ENCODE peak calls at places on chromosomes 7 and 10, in nine cellular contexts. One of them, this sample, is unnamed.

GRCh38 chr10:51462076-51462779 is 237.2 kb downstream of the CSTF2T start:
- DNase-seq in naive thymus-derived CD8-positive, alpha-beta T cell: no peak
- DNase-seq in stimulated activated CD4-positive, alpha-beta T cell treated with anti-CD3 and anti-CD28 coated beads, Interleukin-12 subunit alpha, Interleukin-12 subunit beta, amount 100 ng/mL, for 4 hours: no peak
- DNase-seq in stimulated activated naive CD8-positive, alpha-beta T cell treated with anti-CD3 and anti-CD28 coated beads, Interleukin-15, amount 100 ng/mL, for 72 hours: no peak
- DNase-seq in GM12892: no peak
- DNase-seq in KBM-7: no peak
- DNase-seq in activated CD4-positive, CD25-positive, alpha-beta regulatory T cell: no peak
- DNase-seq in NCI-H748 treated with DMSO at 0.1 percent for 48 hours: no peak
- DNase-seq in activated gamma-delta T cell: no peak
- DNase-seq in this sample: no peak

GRCh38 chr7:77727936-77728701 is 31.9 kb downstream of the RSBN1L start:
- DNase-seq in activated gamma-delta T cell: no peak
- DNase-seq in stimulated activated CD4-positive, alpha-beta T cell treated with anti-CD3 and anti-CD28 coated beads, Interleukin-12 subunit alpha, Interleukin-12 subunit beta, amount 100 ng/mL, for 4 hours: no peak
- DNase-seq in activated CD4-positive, CD25-positive, alpha-beta regulatory T cell: no peak
- DNase-seq in naive thymus-derived CD8-positive, alpha-beta T cell: peak; percentile 2
- DNase-seq in NCI-H748 treated with DMSO at 0.1 percent for 48 hours: peak; percentile 90
- DNase-seq in KBM-7: peak; percentile 9
- DNase-seq in GM12892: no peak
- DNase-seq in stimulated activated naive CD8-positive, alpha-beta T cell treated with anti-CD3 and anti-CD28 coated beads, Interleukin-15, amount 100 ng/mL, for 72 hours: no peak
- DNase-seq in this sample: peak; percentile 19

GRCh38 chr7:129707910-129708490 is 96.5 kb downstream of the NRF1 start:
- DNase-seq in stimulated activated naive CD8-positive, alpha-beta T cell treated with anti-CD3 and anti-CD28 coated beads, Interleukin-15, amount 100 ng/mL, for 72 hours: no peak
- DNase-seq in naive thymus-derived CD8-positive, alpha-beta T cell: no peak
- DNase-seq in KBM-7: peak; percentile 6
- DNase-seq in activated CD4-positive, CD25-positive, alpha-beta regulatory T cell: no peak
- DNase-seq in stimulated activated CD4-positive, alpha-beta T cell treated with anti-CD3 and anti-CD28 coated beads, Interleukin-12 subunit alpha, Interleukin-12 subunit beta, amount 100 ng/mL, for 4 hours: no peak
- DNase-seq in NCI-H748 treated with DMSO at 0.1 percent for 48 hours: no peak
- DNase-seq in activated gamma-delta T cell: no peak
- DNase-seq in GM12892: no peak
- DNase-seq in this sample: no peak

GRCh38 chr10:50508315-50509051 is 115.3 kb downstream of the SGMS1 start:
- DNase-seq in GM12892: peak; percentile 25
- DNase-seq in stimulated activated CD4-positive, alpha-beta T cell treated with anti-CD3 and anti-CD28 coated beads, Interleukin-12 subunit alpha, Interleukin-12 subunit beta, amount 100 ng/mL, for 4 hours: no peak
- DNase-seq in stimulated activated naive CD8-positive, alpha-beta T cell treated with anti-CD3 and anti-CD28 coated beads, Interleukin-15, amount 100 ng/mL, for 72 hours: peak; percentile 60
- DNase-seq in NCI-H748 treated with DMSO at 0.1 percent for 48 hours: no peak
- DNase-seq in KBM-7: no peak
- DNase-seq in activated gamma-delta T cell: no peak
- DNase-seq in naive thymus-derived CD8-positive, alpha-beta T cell: no peak
- DNase-seq in activated CD4-positive, CD25-positive, alpha-beta regulatory T cell: peak; percentile 18
- DNase-seq in this sample: no peak

GRCh38 chr7:122380993-122381392 is 76.4 kb upstream of the FEZF1 start:
- DNase-seq in stimulated activated naive CD8-positive, alpha-beta T cell treated with anti-CD3 and anti-CD28 coated beads, Interleukin-15, amount 100 ng/mL, for 72 hours: no peak
- DNase-seq in GM12892: no peak
- DNase-seq in activated CD4-positive, CD25-positive, alpha-beta regulatory T cell: no peak
- DNase-seq in activated gamma-delta T cell: no peak
- DNase-seq in NCI-H748 treated with DMSO at 0.1 percent for 48 hours: no peak
- DNase-seq in KBM-7: no peak
- DNase-seq in naive thymus-derived CD8-positive, alpha-beta T cell: no peak
- DNase-seq in stimulated activated CD4-positive, alpha-beta T cell treated with anti-CD3 and anti-CD28 coated beads, Interleukin-12 subunit alpha, Interleukin-12 subunit beta, amount 100 ng/mL, for 4 hours: no peak
- DNase-seq in this sample: no peak

GRCh38 chr7:88480901-88481300 is 174.2 kb upstream of the STEAP4 start:
- DNase-seq in GM12892: no peak
- DNase-seq in NCI-H748 treated with DMSO at 0.1 percent for 48 hours: no peak
- DNase-seq in activated CD4-positive, CD25-positive, alpha-beta regulatory T cell: no peak
- DNase-seq in activated gamma-delta T cell: no peak
- DNase-seq in naive thymus-derived CD8-positive, alpha-beta T cell: no peak
- DNase-seq in KBM-7: no peak
- DNase-seq in stimulated activated CD4-positive, alpha-beta T cell treated with anti-CD3 and anti-CD28 coated beads, Interleukin-12 subunit alpha, Interleukin-12 subunit beta, amount 100 ng/mL, for 4 hours: no peak
- DNase-seq in stimulated activated naive CD8-positive, alpha-beta T cell treated with anti-CD3 and anti-CD28 coated beads, Interleukin-15, amount 100 ng/mL, for 72 hours: no peak
- DNase-seq in this sample: no peak

GRCh38 chr10:69569144-69569934 is 3.9 kb downstream of the NEUROG3 start:
- DNase-seq in naive thymus-derived CD8-positive, alpha-beta T cell: no peak
- DNase-seq in activated gamma-delta T cell: no peak
- DNase-seq in stimulated activated CD4-positive, alpha-beta T cell treated with anti-CD3 and anti-CD28 coated beads, Interleukin-12 subunit alpha, Interleukin-12 subunit beta, amount 100 ng/mL, for 4 hours: no peak
- DNase-seq in NCI-H748 treated with DMSO at 0.1 percent for 48 hours: no peak
- DNase-seq in activated CD4-positive, CD25-positive, alpha-beta regulatory T cell: no peak
- DNase-seq in KBM-7: no peak
- DNase-seq in stimulated activated naive CD8-positive, alpha-beta T cell treated with anti-CD3 and anti-CD28 coated beads, Interleukin-15, amount 100 ng/mL, for 72 hours: no peak
- DNase-seq in GM12892: no peak
- DNase-seq in this sample: no peak

GRCh38 chr7:84002348-84002747 is 192.2 kb downstream of the SEMA3A start:
- DNase-seq in GM12892: no peak
- DNase-seq in stimulated activated naive CD8-positive, alpha-beta T cell treated with anti-CD3 and anti-CD28 coated beads, Interleukin-15, amount 100 ng/mL, for 72 hours: no peak
- DNase-seq in activated gamma-delta T cell: no peak
- DNase-seq in activated CD4-positive, CD25-positive, alpha-beta regulatory T cell: no peak
- DNase-seq in NCI-H748 treated with DMSO at 0.1 percent for 48 hours: no peak
- DNase-seq in naive thymus-derived CD8-positive, alpha-beta T cell: no peak
- DNase-seq in KBM-7: no peak
- DNase-seq in stimulated activated CD4-positive, alpha-beta T cell treated with anti-CD3 and anti-CD28 coated beads, Interleukin-12 subunit alpha, Interleukin-12 subunit beta, amount 100 ng/mL, for 4 hours: no peak
- DNase-seq in this sample: no peak

GRCh38 chr10:71015674-71016073 is 127.3 kb upstream of the PCBD1 start:
- DNase-seq in KBM-7: no peak
- DNase-seq in GM12892: no peak
- DNase-seq in stimulated activated naive CD8-positive, alpha-beta T cell treated with anti-CD3 and anti-CD28 coated beads, Interleukin-15, amount 100 ng/mL, for 72 hours: no peak
- DNase-seq in activated CD4-positive, CD25-positive, alpha-beta regulatory T cell: no peak
- DNase-seq in stimulated activated CD4-positive, alpha-beta T cell treated with anti-CD3 and anti-CD28 coated beads, Interleukin-12 subunit alpha, Interleukin-12 subunit beta, amount 100 ng/mL, for 4 hours: no peak
- DNase-seq in naive thymus-derived CD8-positive, alpha-beta T cell: no peak
- DNase-seq in activated gamma-delta T cell: no peak
- DNase-seq in NCI-H748 treated with DMSO at 0.1 percent for 48 hours: no peak
- DNase-seq in this sample: no peak

GRCh38 chr7:158449942-158450341 is 137.7 kb downstream of the PTPRN2 start:
- DNase-seq in KBM-7: no peak
- DNase-seq in activated CD4-positive, CD25-positive, alpha-beta regulatory T cell: no peak
- DNase-seq in GM12892: no peak
- DNase-seq in NCI-H748 treated with DMSO at 0.1 percent for 48 hours: no peak
- DNase-seq in stimulated activated CD4-positive, alpha-beta T cell treated with anti-CD3 and anti-CD28 coated beads, Interleukin-12 subunit alpha, Interleukin-12 subunit beta, amount 100 ng/mL, for 4 hours: no peak
- DNase-seq in stimulated activated naive CD8-positive, alpha-beta T cell treated with anti-CD3 and anti-CD28 coated beads, Interleukin-15, amount 100 ng/mL, for 72 hours: no peak
- DNase-seq in activated gamma-delta T cell: no peak
- DNase-seq in naive thymus-derived CD8-positive, alpha-beta T cell: no peak
- DNase-seq in this sample: no peak

GRCh38 chr7:27961255-27961654 is 219.3 kb downstream of the JAZF1 start:
- DNase-seq in activated gamma-delta T cell: no peak
- DNase-seq in KBM-7: no peak
- DNase-seq in naive thymus-derived CD8-positive, alpha-beta T cell: no peak
- DNase-seq in stimulated activated CD4-positive, alpha-beta T cell treated with anti-CD3 and anti-CD28 coated beads, Interleukin-12 subunit alpha, Interleukin-12 subunit beta, amount 100 ng/mL, for 4 hours: no peak
- DNase-seq in NCI-H748 treated with DMSO at 0.1 percent for 48 hours: no peak
- DNase-seq in GM12892: no peak
- DNase-seq in stimulated activated naive CD8-positive, alpha-beta T cell treated with anti-CD3 and anti-CD28 coated beads, Interleukin-15, amount 100 ng/mL, for 72 hours: no peak
- DNase-seq in activated CD4-positive, CD25-positive, alpha-beta regulatory T cell: no peak
- DNase-seq in this sample: no peak